ENCODE peak calls at places on chromosomes 11 and 22, in nine cellular contexts. N, W, E, M, H, R, Q, C and G are unnamed samples.

GRCh38 chr11:56624661-56625110 is 10.0 kb upstream of the OR5M1 start:
- DNase-seq in Q (no peak), C (no peak), H (peak), W (peak), M (no peak), E (peak), R (no peak), N (peak), G (no peak)

GRCh38 chr11:131802416-131802815 is 432.0 kb downstream of the NTM start:
- DNase-seq in H (no peak), R (no peak), Q (no peak), N (peak), W (no peak), E (no peak), C (no peak), M (no peak), G (no peak)

GRCh38 chr11:64226507-64227051 is 505 bp downstream of the NUDT22 start:
- DNase-seq in W (no peak), Q (no peak), E (no peak), N (peak), R (peak), M (no peak), C (peak), H (no peak), G (no peak)

GRCh38 chr11:66617148-66617814 is 851 bp downstream of the RBM14 start:
- DNase-seq in Q (no peak), W (peak), H (no peak), R (peak), E (no peak), C (no peak), N (no peak), M (peak), G (no peak)

GRCh38 chr11:68749501-68750196 is 1.7 kb downstream of the TESMIN start:
- DNase-seq in H (peak), N (peak), Q (no peak), W (peak), R (no peak), E (no peak), M (peak), C (no peak), G (no peak)

GRCh38 chr11:77402218-77402556 is 71.7 kb downstream of the PAK1 start:
- DNase-seq in R (no peak), N (no peak), H (no peak), Q (no peak), C (no peak), E (no peak), M (no peak), W (no peak), G (no peak)

GRCh38 chr11:75346912-75347647 is 4.4 kb downstream of the ARRB1 start:
- DNase-seq in Q (peak), R (peak), C (no peak), W (peak), N (no peak), M (peak), H (peak), E (no peak), G (no peak)

GRCh38 chr11:43835104-43835503 is 45.5 kb upstream of the ALKBH3 start:
- DNase-seq in N (no peak), W (no peak), Q (no peak), R (no peak), M (no peak), C (no peak), H (no peak), E (no peak), G (no peak)

GRCh38 chr22:43992331-43992821 is 31.7 kb upstream of the PARVB start:
- DNase-seq in Q (no peak), M (peak), N (no peak), R (peak), E (no peak), C (no peak), H (peak), W (peak), G (peak)

GRCh38 chr11:45948341-45948740 is 25.9 kb downstream of the LARGE2 start:
- DNase-seq in N (no peak), R (no peak), C (no peak), Q (no peak), M (no peak), E (no peak), W (no peak), H (no peak), G (no peak)

GRCh38 chr22:42905217-42905616 is 48.1 kb upstream of the ARFGAP3 start:
- DNase-seq in N (no peak), E (no peak), H (no peak), W (no peak), Q (no peak), M (no peak), C (no peak), R (no peak), G (no peak)

GRCh38 chr11:118928870-118929495 is 3.3 kb upstream of the BCL9L start:
- DNase-seq in C (no peak), R (peak), H (peak), M (no peak), Q (no peak), N (no peak), E (no peak), W (peak), G (no peak)
- TF ChIP-seq CTCF in C (no peak), R (no peak), H (peak), M (no peak), Q (no peak), N (peak), E (no peak), W (no peak), G (no peak)

DNA sequence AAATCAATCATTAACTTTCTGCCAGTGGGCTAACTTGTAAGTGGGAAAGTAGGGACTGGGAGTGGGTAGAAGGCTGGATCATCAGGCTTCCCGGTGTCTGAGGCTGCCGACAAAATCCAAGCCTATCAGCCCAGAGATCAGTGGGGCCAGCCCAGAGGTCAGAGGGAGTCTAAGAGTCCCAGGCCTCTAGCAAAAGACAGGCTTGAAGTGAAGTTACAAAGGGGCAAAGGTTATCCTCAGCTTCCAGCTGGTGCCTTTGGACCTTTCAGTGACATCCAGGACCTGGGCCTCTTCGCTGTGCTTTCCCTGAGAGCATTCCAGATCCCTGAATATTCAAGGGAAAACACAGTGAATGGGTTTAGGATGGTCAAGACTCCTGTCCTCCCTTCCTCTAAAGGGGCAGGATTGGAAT is 36.8 kb downstream of the POU2AF3 start:
- DNase-seq in E (no peak), R (no peak), H (no peak), N (no peak), Q (no peak), W (no peak), M (no peak), C (no peak), G (no peak)
- H3K4me3 ChIP-seq in E (no peak), R (no peak), H (no peak), N (no peak), Q (no peak), W (no peak), M (no peak), C (no peak), G (no peak)

DNA sequence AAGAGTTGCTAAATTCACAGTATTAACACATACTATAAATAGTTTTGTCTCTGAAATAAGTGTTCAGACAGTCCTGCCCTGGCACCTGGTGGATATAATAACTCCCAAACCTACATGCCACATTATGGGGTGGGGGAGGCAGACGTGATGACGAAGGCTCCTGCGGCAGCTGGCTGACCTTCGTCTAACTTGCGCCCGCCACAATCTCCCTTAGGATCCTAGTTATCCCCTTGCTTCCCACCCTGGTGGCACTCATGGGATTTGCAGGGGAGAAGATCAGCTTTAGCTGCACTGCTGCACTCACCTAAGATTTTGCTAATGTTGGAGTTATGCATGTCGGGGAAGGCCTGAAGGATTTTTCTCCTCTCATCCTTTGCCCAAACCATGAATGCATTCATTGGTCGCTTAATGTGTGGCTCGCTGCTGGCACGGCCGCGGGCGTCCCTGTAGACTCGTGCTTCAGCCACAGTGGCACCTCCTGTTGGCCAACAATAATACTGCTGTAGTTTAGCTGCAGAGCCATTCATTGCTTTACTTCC is 367.6 kb downstream of the SOX6 start:
- DNase-seq in C (no peak), W (peak), M (no peak), R (no peak), Q (no peak), E (no peak), H (no peak), N (peak), G (no peak)
- TF ChIP-seq CTCF in C (no peak), W (peak), M (no peak), R (peak), Q (no peak), E (peak), H (no peak), N (peak), G (no peak)

DNA sequence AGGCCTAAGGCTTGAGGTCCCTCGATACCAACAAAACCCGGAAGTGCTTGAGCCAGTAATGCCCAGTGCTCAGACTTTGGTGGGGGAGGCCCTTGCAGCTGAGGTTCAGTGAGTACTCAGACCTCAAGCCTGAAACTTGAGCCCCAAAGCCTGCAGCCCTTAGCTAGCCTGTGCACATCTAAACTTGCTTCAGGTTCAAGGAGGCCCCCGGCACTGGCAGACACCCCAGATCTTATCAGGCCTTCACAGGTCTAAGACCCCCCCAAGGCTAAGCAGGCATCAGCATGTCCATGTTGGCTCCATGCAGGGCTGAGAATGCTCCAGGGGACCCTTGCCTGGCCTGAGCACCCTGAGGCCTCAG is 993 bp upstream of the CASTOR1 start:
- DNase-seq in H (peak), Q (peak), M (no peak), E (no peak), N (peak), W (peak), C (no peak), R (no peak), G (no peak)
- H3K4me3 ChIP-seq in H (no peak), Q (no peak), M (no peak), E (no peak), N (peak), W (no peak), C (peak), R (peak), G (no peak)

DNA sequence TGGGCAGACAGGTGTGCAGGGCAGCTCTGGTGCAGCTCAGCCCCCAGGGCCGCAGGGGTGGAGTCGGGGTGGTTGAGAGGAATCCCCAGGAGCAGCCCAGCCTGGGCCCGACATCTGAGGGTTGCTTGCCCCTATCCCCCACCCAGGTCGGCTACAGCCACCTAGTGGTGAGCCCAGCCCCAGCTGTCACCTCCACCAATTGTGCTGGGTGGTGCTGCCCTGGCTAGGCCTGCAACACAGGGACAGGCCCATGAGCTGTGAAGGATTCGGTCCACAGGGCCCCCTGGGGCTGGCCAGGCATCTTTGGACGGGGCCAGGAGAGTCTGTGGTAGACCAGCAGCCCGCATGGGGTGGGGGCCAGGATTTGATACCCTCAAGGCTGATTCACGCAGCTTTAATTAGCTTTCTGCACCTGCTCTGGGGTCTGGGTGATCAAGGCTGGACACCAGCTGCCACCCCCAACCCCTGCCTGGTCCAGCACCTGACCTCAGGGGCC is 29.5 kb downstream of the RTN4R start:
- DNase-seq in H (no peak), W (no peak), Q (peak), R (peak), E (peak), N (peak), M (no peak), C (peak), G (no peak)
- TF ChIP-seq CTCF in H (peak), W (peak), Q (no peak), R (peak), E (peak), N (peak), M (peak), C (no peak), G (peak)

DNA sequence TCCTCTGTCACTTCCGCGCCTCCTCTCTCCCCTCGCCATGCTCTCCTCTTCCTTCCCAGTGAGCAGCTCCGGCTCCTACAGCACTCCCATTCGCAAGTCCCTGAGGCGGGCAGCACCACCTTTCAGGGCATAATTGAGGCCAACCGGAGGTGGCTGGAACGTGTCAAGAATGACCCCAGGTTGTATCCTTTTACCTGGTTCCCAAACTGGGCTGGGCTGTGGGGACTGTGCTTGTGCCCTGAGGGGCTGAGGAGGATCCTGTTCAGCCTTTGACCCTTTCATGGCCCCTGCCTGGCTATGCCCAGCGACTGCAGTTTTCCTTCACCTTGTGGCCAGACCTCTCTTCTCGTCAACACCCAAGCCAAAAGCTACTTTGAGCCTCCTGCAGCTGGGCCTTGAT is 84.1 kb downstream of the CEP164 start:
- DNase-seq in R (no peak), C (no peak), W (no peak), N (peak), E (no peak), H (no peak), M (no peak), Q (no peak), G (no peak)
- H3K4me3 ChIP-seq in R (no peak), C (no peak), W (no peak), N (no peak), E (no peak), H (no peak), M (no peak), Q (no peak), G (no peak)